ENCODE peak calls at places on chromosomes 2 and 18, in five cellular contexts. One of them, this sample, is unnamed.
A peak's percentile ranks its signal among the peaks of the same experiment; 100 is the strongest.

GRCh38 chr18:22601481-22601880 is 183.8 kb upstream of the CTAGE1 start:
- DNase-seq in ACHN: no peak
- DNase-seq in activated T-helper 1 cell treated with anti-CD3 and anti-CD28 coated beads, Interleukin-2, amount 50 U/mL, for 16 hours: no peak
- DNase-seq in stimulated activated CD4-positive, alpha-beta T cell treated with anti-CD3 and anti-CD28 coated beads, Interleukin-15, amount 100 ng/mL, for 1 hour: no peak
- DNase-seq in GM23248: peak; percentile 80
- DNase-seq in this sample: peak; percentile 86

GRCh38 chr18:48290162-48290926 is 118.8 kb downstream of the ZBTB7C start:
- DNase-seq in ACHN: no peak
- DNase-seq in activated T-helper 1 cell treated with anti-CD3 and anti-CD28 coated beads, Interleukin-2, amount 50 U/mL, for 16 hours: no peak
- DNase-seq in stimulated activated CD4-positive, alpha-beta T cell treated with anti-CD3 and anti-CD28 coated beads, Interleukin-15, amount 100 ng/mL, for 1 hour: no peak
- DNase-seq in GM23248: no peak
- DNase-seq in this sample: no peak

GRCh38 chr18:61882296-61883004 is 10.4 kb downstream of the RNF152 start:
- DNase-seq in ACHN: no peak
- DNase-seq in activated T-helper 1 cell treated with anti-CD3 and anti-CD28 coated beads, Interleukin-2, amount 50 U/mL, for 16 hours: no peak
- DNase-seq in stimulated activated CD4-positive, alpha-beta T cell treated with anti-CD3 and anti-CD28 coated beads, Interleukin-15, amount 100 ng/mL, for 1 hour: no peak
- DNase-seq in GM23248: peak; percentile 73
- DNase-seq in this sample: peak; percentile 62

GRCh38 chr2:101400516-101401315 is 13.4 kb upstream of the CREG2 start:
- DNase-seq in ACHN: no peak
- DNase-seq in activated T-helper 1 cell treated with anti-CD3 and anti-CD28 coated beads, Interleukin-2, amount 50 U/mL, for 16 hours: no peak
- DNase-seq in stimulated activated CD4-positive, alpha-beta T cell treated with anti-CD3 and anti-CD28 coated beads, Interleukin-15, amount 100 ng/mL, for 1 hour: no peak
- DNase-seq in GM23248: no peak
- DNase-seq in this sample: no peak

GRCh38 chr2:11363868-11364564 is 19.6 kb upstream of the ROCK2 start:
- DNase-seq in ACHN: no peak
- DNase-seq in activated T-helper 1 cell treated with anti-CD3 and anti-CD28 coated beads, Interleukin-2, amount 50 U/mL, for 16 hours: no peak
- DNase-seq in stimulated activated CD4-positive, alpha-beta T cell treated with anti-CD3 and anti-CD28 coated beads, Interleukin-15, amount 100 ng/mL, for 1 hour: no peak
- DNase-seq in GM23248: no peak
- DNase-seq in this sample: no peak

GRCh38 chr2:9772999-9773904 is 70.0 kb upstream of the TAF1B start:
- DNase-seq in ACHN: no peak
- DNase-seq in activated T-helper 1 cell treated with anti-CD3 and anti-CD28 coated beads, Interleukin-2, amount 50 U/mL, for 16 hours: no peak
- DNase-seq in stimulated activated CD4-positive, alpha-beta T cell treated with anti-CD3 and anti-CD28 coated beads, Interleukin-15, amount 100 ng/mL, for 1 hour: no peak
- DNase-seq in GM23248: no peak
- DNase-seq in this sample: no peak

GRCh38 chr2:30252723-30253688 is 21.7 kb downstream of the LBH start:
- DNase-seq in ACHN: no peak
- DNase-seq in activated T-helper 1 cell treated with anti-CD3 and anti-CD28 coated beads, Interleukin-2, amount 50 U/mL, for 16 hours: peak; percentile 54
- DNase-seq in stimulated activated CD4-positive, alpha-beta T cell treated with anti-CD3 and anti-CD28 coated beads, Interleukin-15, amount 100 ng/mL, for 1 hour: peak; percentile 33
- DNase-seq in GM23248: peak; percentile 88
- DNase-seq in this sample: peak; percentile 65

GRCh38 chr18:27838230-27838629 is 338.7 kb downstream of the CDH2 start:
- DNase-seq in ACHN: no peak
- DNase-seq in activated T-helper 1 cell treated with anti-CD3 and anti-CD28 coated beads, Interleukin-2, amount 50 U/mL, for 16 hours: no peak
- DNase-seq in stimulated activated CD4-positive, alpha-beta T cell treated with anti-CD3 and anti-CD28 coated beads, Interleukin-15, amount 100 ng/mL, for 1 hour: no peak
- DNase-seq in GM23248: peak; percentile 12
- DNase-seq in this sample: no peak

GRCh38 chr2:227939271-227940027 is 68.0 kb downstream of the DAW1 start:
- DNase-seq in ACHN: peak; percentile 55
- DNase-seq in activated T-helper 1 cell treated with anti-CD3 and anti-CD28 coated beads, Interleukin-2, amount 50 U/mL, for 16 hours: no peak
- DNase-seq in stimulated activated CD4-positive, alpha-beta T cell treated with anti-CD3 and anti-CD28 coated beads, Interleukin-15, amount 100 ng/mL, for 1 hour: no peak
- DNase-seq in GM23248: peak; percentile 39
- DNase-seq in this sample: peak; percentile 30

GRCh38 chr2:19250906-19251305 is 107.5 kb downstream of the OSR1 start:
- DNase-seq in ACHN: no peak
- DNase-seq in activated T-helper 1 cell treated with anti-CD3 and anti-CD28 coated beads, Interleukin-2, amount 50 U/mL, for 16 hours: no peak
- DNase-seq in stimulated activated CD4-positive, alpha-beta T cell treated with anti-CD3 and anti-CD28 coated beads, Interleukin-15, amount 100 ng/mL, for 1 hour: no peak
- DNase-seq in GM23248: no peak
- DNase-seq in this sample: no peak

GRCh38 chr18:21047116-21047515 is 64.5 kb downstream of the ROCK1 start:
- DNase-seq in ACHN: no peak
- DNase-seq in activated T-helper 1 cell treated with anti-CD3 and anti-CD28 coated beads, Interleukin-2, amount 50 U/mL, for 16 hours: no peak
- DNase-seq in stimulated activated CD4-positive, alpha-beta T cell treated with anti-CD3 and anti-CD28 coated beads, Interleukin-15, amount 100 ng/mL, for 1 hour: no peak
- DNase-seq in GM23248: no peak
- DNase-seq in this sample: no peak